ENCODE peak calls at places on chromosomes 4 and X, in eight cellular contexts. One of them, this sample, is unnamed.

GRCh38 chrX:47200385-47201150 is 6.9 kb downstream of the UBA1 start:
- DNase-seq in H54: no peak
- DNase-seq in stimulated activated CD4-positive, alpha-beta T cell treated with anti-CD3 and anti-CD28 coated beads, Interleukin-12 subunit alpha, Interleukin-12 subunit beta, amount 100 ng/mL, for 48 hours: no peak
- DNase-seq in fibroblast of the aortic adventitia: peak
- DNase-seq in SK-MEL-5: no peak
- DNase-seq in activated CD4-positive, alpha-beta T cell treated with anti-CD3 and anti-CD28 coated beads, Interleukin-2, amount 10 ng/mL, durations not matched to agents 7 days and 5 days: no peak
- DNase-seq in spleen: no peak
- DNase-seq in lung: no peak
- DNase-seq in this sample: peak

GRCh38 chr4:95106408-95106928 is 348.7 kb downstream of the BMPR1B start:
- DNase-seq in H54: no peak
- DNase-seq in stimulated activated CD4-positive, alpha-beta T cell treated with anti-CD3 and anti-CD28 coated beads, Interleukin-12 subunit alpha, Interleukin-12 subunit beta, amount 100 ng/mL, for 48 hours: no peak
- DNase-seq in fibroblast of the aortic adventitia: peak
- DNase-seq in SK-MEL-5: no peak
- DNase-seq in activated CD4-positive, alpha-beta T cell treated with anti-CD3 and anti-CD28 coated beads, Interleukin-2, amount 10 ng/mL, durations not matched to agents 7 days and 5 days: no peak
- DNase-seq in spleen: no peak
- DNase-seq in lung: no peak
- DNase-seq in this sample: no peak

GRCh38 chrX:997631-998137 is 214.8 kb downstream of the CRLF2 start:
- DNase-seq in H54: no peak
- DNase-seq in stimulated activated CD4-positive, alpha-beta T cell treated with anti-CD3 and anti-CD28 coated beads, Interleukin-12 subunit alpha, Interleukin-12 subunit beta, amount 100 ng/mL, for 48 hours: no peak
- DNase-seq in fibroblast of the aortic adventitia: no peak
- DNase-seq in SK-MEL-5: peak
- DNase-seq in activated CD4-positive, alpha-beta T cell treated with anti-CD3 and anti-CD28 coated beads, Interleukin-2, amount 10 ng/mL, durations not matched to agents 7 days and 5 days: no peak
- DNase-seq in spleen: peak
- DNase-seq in lung: no peak
- DNase-seq in this sample: no peak

GRCh38 chrX:22912598-22912997 is 87.2 kb upstream of the DDX53 start:
- DNase-seq in H54: no peak
- DNase-seq in stimulated activated CD4-positive, alpha-beta T cell treated with anti-CD3 and anti-CD28 coated beads, Interleukin-12 subunit alpha, Interleukin-12 subunit beta, amount 100 ng/mL, for 48 hours: no peak
- DNase-seq in fibroblast of the aortic adventitia: no peak
- DNase-seq in SK-MEL-5: no peak
- DNase-seq in activated CD4-positive, alpha-beta T cell treated with anti-CD3 and anti-CD28 coated beads, Interleukin-2, amount 10 ng/mL, durations not matched to agents 7 days and 5 days: no peak
- DNase-seq in spleen: no peak
- DNase-seq in lung: no peak
- DNase-seq in this sample: no peak

GRCh38 chr4:17932041-17932440 is 89.5 kb downstream of the LCORL start:
- DNase-seq in H54: no peak
- DNase-seq in stimulated activated CD4-positive, alpha-beta T cell treated with anti-CD3 and anti-CD28 coated beads, Interleukin-12 subunit alpha, Interleukin-12 subunit beta, amount 100 ng/mL, for 48 hours: no peak
- DNase-seq in fibroblast of the aortic adventitia: no peak
- DNase-seq in SK-MEL-5: no peak
- DNase-seq in activated CD4-positive, alpha-beta T cell treated with anti-CD3 and anti-CD28 coated beads, Interleukin-2, amount 10 ng/mL, durations not matched to agents 7 days and 5 days: no peak
- DNase-seq in spleen: no peak
- DNase-seq in lung: no peak
- DNase-seq in this sample: peak

GRCh38 chr4:138087181-138087714 is 154.9 kb downstream of the SLC7A11 start:
- DNase-seq in H54: no peak
- DNase-seq in stimulated activated CD4-positive, alpha-beta T cell treated with anti-CD3 and anti-CD28 coated beads, Interleukin-12 subunit alpha, Interleukin-12 subunit beta, amount 100 ng/mL, for 48 hours: no peak
- DNase-seq in fibroblast of the aortic adventitia: no peak
- DNase-seq in SK-MEL-5: no peak
- DNase-seq in activated CD4-positive, alpha-beta T cell treated with anti-CD3 and anti-CD28 coated beads, Interleukin-2, amount 10 ng/mL, durations not matched to agents 7 days and 5 days: no peak
- DNase-seq in spleen: no peak
- DNase-seq in lung: no peak
- DNase-seq in this sample: no peak

GRCh38 chrX:121322159-121322558 is 274.7 kb downstream of the GLUD2 start:
- DNase-seq in H54: no peak
- DNase-seq in stimulated activated CD4-positive, alpha-beta T cell treated with anti-CD3 and anti-CD28 coated beads, Interleukin-12 subunit alpha, Interleukin-12 subunit beta, amount 100 ng/mL, for 48 hours: no peak
- DNase-seq in fibroblast of the aortic adventitia: no peak
- DNase-seq in SK-MEL-5: peak
- DNase-seq in activated CD4-positive, alpha-beta T cell treated with anti-CD3 and anti-CD28 coated beads, Interleukin-2, amount 10 ng/mL, durations not matched to agents 7 days and 5 days: no peak
- DNase-seq in spleen: no peak
- DNase-seq in lung: no peak
- DNase-seq in this sample: peak

GRCh38 chrX:153475751-153476281 is 5.4 kb upstream of the HAUS7 start:
- DNase-seq in H54: no peak
- DNase-seq in stimulated activated CD4-positive, alpha-beta T cell treated with anti-CD3 and anti-CD28 coated beads, Interleukin-12 subunit alpha, Interleukin-12 subunit beta, amount 100 ng/mL, for 48 hours: no peak
- DNase-seq in fibroblast of the aortic adventitia: no peak
- DNase-seq in SK-MEL-5: no peak
- DNase-seq in activated CD4-positive, alpha-beta T cell treated with anti-CD3 and anti-CD28 coated beads, Interleukin-2, amount 10 ng/mL, durations not matched to agents 7 days and 5 days: no peak
- DNase-seq in spleen: no peak
- DNase-seq in lung: no peak
- DNase-seq in this sample: no peak